ENCODE peak calls at places on chromosomes 5 and 9, in six cellular contexts. E is heart left ventricle, A is A549, Z is sigmoid colon, P is body of pancreas, N is uterus. S is an unnamed sample.

GRCh38 chr9:110050925-110051355 is 157.0 kb downstream of the C9orf152 start:
- DNase-seq in E (no peak), A (peak; percentile 65), Z (peak; percentile 80), P (peak; percentile 24), N (peak; percentile 37), S (peak; percentile 23)

GRCh38 chr5:14486486-14486885 is 95.1 kb upstream of the OTULINL start:
- DNase-seq in E (no peak), A (no peak), Z (no peak), P (no peak), N (no peak), S (no peak)

GRCh38 chr5:36279054-36279698 is 22.5 kb downstream of the RANBP3L start:
- DNase-seq in E (no peak), A (no peak), Z (no peak), P (no peak), N (no peak), S (no peak)

GRCh38 chr9:78301466-78301865 is 4.5 kb downstream of the PSAT1 start:
- DNase-seq in E (no peak), A (no peak), Z (no peak), P (no peak), N (no peak), S (no peak)

GRCh38 chr5:160463775-160464465 is 42.3 kb downstream of the PTTG1 start:
- DNase-seq in E (no peak), A (no peak), Z (no peak), P (peak; percentile 20), N (no peak), S (no peak)

GRCh38 chr5:15442183-15442550 is 57.8 kb upstream of the FBXL7 start:
- DNase-seq in E (no peak), A (no peak), Z (no peak), P (no peak), N (no peak), S (no peak)

GRCh38 chr5:16669776-16670175 is 53.0 kb upstream of the RETREG1 start:
- DNase-seq in E (no peak), A (no peak), Z (no peak), P (no peak), N (no peak), S (no peak)

GRCh38 chr5:170434953-170435605 is 45.9 kb upstream of the KCNMB1 start:
- DNase-seq in E (peak; percentile 65), A (peak; percentile 48), Z (peak; percentile 80), P (peak; percentile 62), N (peak; percentile 71), S (peak; percentile 23)

GRCh38 chr9:9133526-9133925 is 1333.9 kb upstream of the DMAC1 start:
- DNase-seq in E (no peak), A (no peak), Z (no peak), P (no peak), N (no peak), S (no peak)

GRCh38 chr5:7642029-7642428 is 208.9 kb downstream of the CFAP90 start:
- DNase-seq in E (no peak), A (no peak), Z (no peak), P (no peak), N (no peak), S (no peak)

GRCh38 chr5:158277276-158277675 is 418.3 kb upstream of the CLINT1 start:
- DNase-seq in E (no peak), A (no peak), Z (no peak), P (no peak), N (no peak), S (no peak)

GRCh38 chr9:126337690-126338426 is 11.2 kb downstream of the MVB12B start:
- DNase-seq in E (no peak), A (no peak), Z (no peak), P (no peak), N (no peak), S (peak; percentile 48)

GRCh38 chr9:1042466-1042865 is 7.7 kb upstream of the DMRT2 start:
- DNase-seq in E (no peak), A (no peak), Z (no peak), P (no peak), N (no peak), S (no peak)

GRCh38 chr9:91395553-91396470 is 27.8 kb downstream of the NFIL3 start:
- DNase-seq in E (no peak), A (no peak), Z (no peak), P (no peak), N (no peak), S (no peak)

GRCh38 chr9:35831040-35831439 is 2.0 kb downstream of the TMEM8B start:
- DNase-seq in E (no peak), A (no peak), Z (peak; percentile 42), P (no peak), N (no peak), S (no peak)

GRCh38 chr9:35828716-35829083 is at the start of gene FAM221B:
- DNase-seq in E (peak; percentile 41), A (no peak), Z (no peak), P (peak; percentile 40), N (no peak), S (no peak)

GRCh38 chr9:35829764-35830096 is 702 bp downstream of the TMEM8B start:
- DNase-seq in E (no peak), A (no peak), Z (no peak), P (no peak), N (no peak), S (no peak)

GRCh38 chr9:35827486-35827885 is 1.0 kb downstream of the FAM221B start:
- DNase-seq in E (no peak), A (no peak), Z (no peak), P (no peak), N (no peak), S (no peak)

DNA sequence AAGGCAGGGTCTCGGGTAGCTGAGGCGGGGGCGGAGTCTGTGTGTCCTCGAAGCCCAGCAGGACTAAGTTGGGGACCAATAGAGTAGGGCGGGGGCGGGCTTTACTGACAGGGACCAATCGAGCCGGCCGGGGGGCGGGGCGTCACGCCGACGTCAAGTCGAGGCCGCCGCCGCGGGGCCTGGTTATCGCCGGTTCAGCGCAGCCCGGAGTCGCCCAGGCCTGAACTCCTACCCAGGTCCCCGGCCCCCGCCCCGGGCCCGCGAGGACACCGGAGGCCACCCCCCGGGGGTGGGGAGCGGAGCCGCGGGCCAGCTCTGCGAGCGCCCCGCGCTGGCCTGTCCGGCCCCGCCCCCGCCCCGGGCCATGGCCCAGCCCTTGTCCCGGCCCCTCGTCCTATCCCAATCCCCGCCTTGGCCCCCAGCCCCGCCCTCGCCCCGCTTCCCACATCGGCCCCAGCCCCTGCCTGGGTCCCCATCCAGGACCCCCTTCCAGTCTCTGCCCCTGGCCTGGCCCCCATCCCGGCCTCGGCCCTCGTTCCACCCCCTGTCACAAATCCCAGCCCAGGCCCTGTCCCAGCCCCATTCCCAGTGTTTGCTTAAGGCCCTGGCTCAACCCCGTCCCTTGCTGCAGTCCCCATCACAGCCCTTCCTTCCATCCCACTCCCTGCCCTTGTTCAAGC is at the start of gene TMEM8B:
- DNase-seq in E (peak; percentile 99), A (peak; percentile 90), Z (peak; percentile 99), P (peak; percentile 97), N (peak; percentile 94), S (peak; percentile 96)
- TF ChIP-seq POLR2A in E (peak; percentile 57), A (no peak), Z (peak; percentile 21), P (no peak), N (peak; percentile 72), S (peak; percentile 53)

DNA sequence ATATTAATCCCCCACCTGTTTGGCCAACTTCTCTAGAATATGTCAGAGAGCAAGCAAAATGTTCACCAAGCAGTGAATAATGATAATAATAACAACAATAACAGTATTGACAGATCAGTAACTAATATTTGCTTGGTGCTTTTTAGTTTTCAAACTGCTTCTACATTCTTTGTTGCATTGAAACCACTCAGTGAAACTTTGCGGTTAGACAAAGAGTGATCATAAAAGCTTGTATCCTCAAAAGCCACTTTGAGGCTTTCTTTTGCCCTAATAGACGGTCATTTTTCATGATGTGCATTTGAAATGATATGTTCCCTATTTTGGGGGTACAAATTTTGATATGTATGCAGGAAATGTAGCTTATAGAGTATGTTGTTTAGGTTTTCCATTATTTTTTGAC is 43.6 kb upstream of the PTGS1 start:
- DNase-seq in E (no peak), A (no peak), Z (no peak), P (no peak), N (no peak), S (no peak)
- TF ChIP-seq POLR2A in E (no peak), A (no peak), Z (no peak), P (no peak), N (no peak), S (no peak)

DNA sequence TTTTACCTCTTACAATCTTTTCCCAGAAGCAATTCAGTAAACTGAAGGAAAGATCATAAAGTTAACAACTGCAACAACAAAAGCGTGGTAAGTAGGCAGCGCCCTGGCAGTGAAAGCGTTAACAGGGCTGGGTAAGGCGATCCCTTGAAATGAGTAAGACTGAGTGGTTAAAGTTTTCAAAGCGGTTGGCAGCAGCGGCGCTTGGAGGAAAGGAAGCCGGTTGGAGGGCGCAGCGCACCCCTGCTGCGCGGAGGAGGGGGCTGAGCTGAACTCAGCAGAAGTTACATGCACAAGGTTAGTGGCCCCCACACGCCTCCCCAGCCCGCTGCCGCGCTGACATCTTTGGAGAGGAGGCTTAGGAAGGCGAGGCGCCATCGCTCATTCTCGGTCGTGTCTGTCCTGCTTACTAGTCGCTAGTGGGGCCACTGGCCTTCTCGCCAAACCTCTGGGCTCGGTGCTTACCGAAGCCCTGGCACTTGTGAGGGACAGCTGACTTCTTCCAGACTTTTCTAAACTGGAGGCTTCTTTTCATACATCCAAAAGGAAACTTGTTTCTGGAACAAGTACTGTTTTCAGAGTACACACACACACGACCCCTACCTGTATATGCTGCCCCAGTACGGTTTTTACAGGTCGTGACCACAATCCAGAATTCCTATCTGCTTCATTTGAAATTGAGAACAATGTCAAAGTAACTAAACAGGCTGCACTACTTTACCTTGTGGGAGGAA is at the start of gene SH3RF2:
- DNase-seq in E (peak; percentile 33), A (peak; percentile 82), Z (peak; percentile 65), P (peak; percentile 72), N (peak; percentile 20), S (peak; percentile 68)
- TF ChIP-seq POLR2A in E (no peak), A (peak; percentile 56), Z (peak; percentile 33), P (peak; percentile 55), N (no peak), S (peak; percentile 59)

GRCh38 chr5:173917788-173918786 is 29.9 kb downstream of the CPEB4 start:
- DNase-seq in E (peak; percentile 58), A (peak; percentile 88), Z (peak; percentile 79), P (peak; percentile 41), N (peak; percentile 55), S (peak; percentile 43)
- TF ChIP-seq POLR2A in E (no peak), A (peak; percentile 55), Z (no peak), P (no peak), N (peak; percentile 44), S (peak; percentile 65)

DNA sequence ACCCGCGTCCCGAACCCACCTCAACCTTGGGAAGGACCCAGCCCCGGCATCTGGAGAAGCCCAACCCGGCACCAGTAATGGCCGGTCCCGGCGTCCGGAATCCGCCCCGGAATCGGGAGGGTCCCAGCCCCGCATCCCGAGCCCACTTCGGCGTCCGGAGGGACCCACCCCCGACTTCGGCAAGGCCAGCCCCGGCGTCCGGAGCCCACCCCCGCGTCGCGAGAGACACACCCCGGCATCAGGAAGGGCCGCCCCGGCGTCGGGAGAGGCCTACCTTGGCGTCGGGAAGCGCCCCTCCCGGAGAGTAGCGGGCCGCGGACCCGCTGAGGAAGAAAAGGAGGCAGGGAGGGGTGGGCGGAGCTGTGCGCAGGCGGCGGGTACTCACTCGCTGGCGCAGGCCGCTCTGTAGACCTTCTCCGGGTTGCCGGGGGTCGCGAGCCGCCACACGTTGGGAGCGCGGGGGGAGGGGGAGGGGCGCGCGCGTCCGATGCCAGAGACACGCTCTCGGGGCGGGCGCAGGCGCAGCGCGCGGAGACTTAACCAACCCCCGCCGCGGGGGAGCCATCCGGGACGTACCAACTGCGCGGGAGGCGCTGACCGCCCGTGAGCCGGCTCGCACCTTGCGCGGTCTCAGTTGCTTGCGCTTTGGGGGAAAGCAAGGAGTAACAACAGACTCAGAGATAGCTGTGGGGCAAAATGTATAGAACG is at the start of gene UIMC1:
- DNase-seq in E (peak; percentile 94), A (peak; percentile 97), Z (peak; percentile 95), P (peak; percentile 92), N (peak; percentile 90), S (peak; percentile 80)
- TF ChIP-seq POLR2A in E (peak; percentile 44), A (peak; percentile 25), Z (no peak), P (no peak), N (peak; percentile 63), S (peak; percentile 64)

S was measured in gastrocnemius medialis.